ENCODE peak calls at places on chromosomes 12 and 14, in four cellular contexts. Q, E, F and A are unnamed samples.

GRCh38 chr12:96219700-96220206 is 25.6 kb downstream of the ELK3 start:
- DNase-seq in Q (no peak), E (peak), F (no peak), A (no peak)

GRCh38 chr12:112916270-112916669 is 9.5 kb downstream of the OAS1 start:
- DNase-seq in Q (no peak), E (no peak), F (no peak), A (no peak)

GRCh38 chr12:89417246-89417977 is 65.1 kb upstream of the DUSP6 start:
- DNase-seq in Q (no peak), E (no peak), F (no peak), A (no peak)

GRCh38 chr12:52789637-52790426 is 6.1 kb downstream of the KRT3 start:
- DNase-seq in Q (no peak), E (no peak), F (no peak), A (peak)

GRCh38 chr12:101697197-101697929 is at the start of gene CHPT1:
- DNase-seq in Q (no peak), E (peak), F (peak), A (peak)

GRCh38 chr12:106446429-106447092 is 89.0 kb downstream of the POLR3B start:
- DNase-seq in Q (no peak), E (no peak), F (no peak), A (no peak)

GRCh38 chr14:55585854-55586253 is 5.8 kb downstream of the KTN1 start:
- DNase-seq in Q (no peak), E (no peak), F (no peak), A (no peak)

GRCh38 chr12:132730353-132730752 is 19.7 kb downstream of the PGAM5 start:
- DNase-seq in Q (no peak), E (no peak), F (no peak), A (no peak)

GRCh38 chr12:131264625-131265024 is 310.9 kb downstream of the ADGRD1 start:
- DNase-seq in Q (no peak), E (no peak), F (no peak), A (no peak)

GRCh38 chr12:84637926-84638325 is 274.7 kb downstream of the SLC6A15 start:
- DNase-seq in Q (no peak), E (no peak), F (no peak), A (no peak)

GRCh38 chr12:96350982-96351381 is 49.3 kb downstream of the CDK17 start:
- DNase-seq in Q (no peak), E (no peak), F (no peak), A (no peak)

GRCh38 chr12:34400423-34400881 is 378.2 kb downstream of the ALG10 start:
- DNase-seq in Q (no peak), E (no peak), F (peak), A (peak)

GRCh38 chr12:99386907-99387306 is 260.6 kb upstream of the GARIN6 start:
- DNase-seq in Q (no peak), E (peak), F (no peak), A (no peak)

GRCh38 chr14:77197988-77198387 is 16.4 kb downstream of the TMEM63C start:
- DNase-seq in Q (no peak), E (no peak), F (no peak), A (no peak)

GRCh38 chr14:101363261-101363555 is 198.1 kb upstream of the DIO3 start:
- DNase-seq in Q (no peak), E (no peak), F (no peak), A (no peak)

GRCh38 chr12:49843871-49844437 is 1.0 kb upstream of the BCDIN3D start:
- DNase-seq in Q (no peak), E (no peak), F (no peak), A (no peak)

GRCh38 chr12:27220988-27221345 is 23.1 kb upstream of the STK38L start:
- DNase-seq in Q (no peak), E (no peak), F (no peak), A (no peak)

GRCh38 chr12:62957233-62957953 is 22.4 kb upstream of the PPM1H start:
- DNase-seq in Q (no peak), E (peak), F (no peak), A (no peak)

GRCh38 chr12:17216156-17216555 is 610.2 kb upstream of the LMO3 start:
- DNase-seq in Q (no peak), E (no peak), F (no peak), A (no peak)

GRCh38 chr14:55103005-55103640 is 25.9 kb upstream of the LGALS3 start:
- DNase-seq in Q (peak), E (peak), F (peak), A (peak)

DNA sequence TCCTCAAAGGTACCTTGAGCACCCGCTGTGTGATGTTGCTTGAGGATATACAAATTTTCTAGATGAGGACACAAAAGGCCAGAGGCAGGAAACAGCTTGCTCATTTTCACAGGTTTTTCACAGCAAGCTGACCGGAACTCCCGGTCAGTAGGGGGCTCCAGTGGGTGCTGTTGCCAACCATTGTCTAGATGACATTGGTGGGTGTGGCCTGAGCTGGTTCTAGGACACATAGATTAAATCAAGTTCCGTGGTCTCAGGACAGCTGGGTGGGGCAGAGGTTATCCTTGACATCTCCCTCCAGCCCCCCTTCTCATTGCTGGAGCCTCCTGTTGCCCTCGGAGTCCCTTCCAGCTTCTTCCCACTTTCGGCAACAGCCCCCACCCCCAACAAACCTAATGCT is 153.6 kb upstream of the FKBP4 start:
- DNase-seq in Q (no peak), E (no peak), F (peak), A (peak)
- TF ChIP-seq CHD2 in Q (no peak), E (no peak), F (no peak), A (no peak)

GRCh38 chr14:23612802-23613201 is 23.4 kb upstream of the DHRS2 start:
- DNase-seq in Q (no peak), E (no peak), F (no peak), A (no peak)

GRCh38 chr14:23610090-23610814 is 25.9 kb upstream of the DHRS2 start:
- DNase-seq in Q (no peak), E (peak), F (no peak), A (no peak)

GRCh38 chr14:23612354-23612732 is 23.8 kb upstream of the DHRS2 start:
- DNase-seq in Q (no peak), E (no peak), F (no peak), A (no peak)

GRCh38 chr14:23609001-23609400 is 27.2 kb upstream of the DHRS2 start:
- DNase-seq in Q (no peak), E (no peak), F (no peak), A (no peak)

DNA sequence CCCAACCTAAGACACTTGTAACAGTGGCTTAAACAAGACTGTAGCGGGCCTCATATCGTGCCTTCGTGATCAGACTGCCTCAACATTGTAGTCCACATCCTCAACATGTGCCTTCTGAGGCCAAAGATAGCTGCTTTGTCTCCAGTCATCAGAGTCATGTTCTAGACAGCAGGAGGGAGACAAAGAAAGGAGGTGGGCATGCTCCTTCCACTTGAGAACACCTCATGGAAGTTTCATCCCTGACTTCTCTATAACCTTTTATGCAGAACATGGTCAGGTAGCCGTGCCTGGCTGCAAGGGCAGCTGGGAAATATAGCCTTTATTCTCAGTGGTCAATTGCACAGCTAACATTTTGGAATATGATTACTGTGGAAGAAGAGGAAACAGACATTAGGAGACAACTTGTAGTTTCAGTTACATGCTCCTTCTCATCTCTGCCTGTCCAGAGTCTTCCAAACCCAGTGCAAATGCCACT is 25.3 kb upstream of the DHRS2 start:
- DNase-seq in Q (no peak), E (no peak), F (no peak), A (no peak)
- TF ChIP-seq ZNF274 in Q (no peak), E (peak), F (no peak), A (no peak)

GRCh38 chr12:13981296-13981962 is at the start of gene GRIN2B:
- DNase-seq in Q (no peak), E (no peak), F (peak), A (no peak)
- TF ChIP-seq CHD2 in Q (no peak), E (no peak), F (no peak), A (no peak)

DNA sequence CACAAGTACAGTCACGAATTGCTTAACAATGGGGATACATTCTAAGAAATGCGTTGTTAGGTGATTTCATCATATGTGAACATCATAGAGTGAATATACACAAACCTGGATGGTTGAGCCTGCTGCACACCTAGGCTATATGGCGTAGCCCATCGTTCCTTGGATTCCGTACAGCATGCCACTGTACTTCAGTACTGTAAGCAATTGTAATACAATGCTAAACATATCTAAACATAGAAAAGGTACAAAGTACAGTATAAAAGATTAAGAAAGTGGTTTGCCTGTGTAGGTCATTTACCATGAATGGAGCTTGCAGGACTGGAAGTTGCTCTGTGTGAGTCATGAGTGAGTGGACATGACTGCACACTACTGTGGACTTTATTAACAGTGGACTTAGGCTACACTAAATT is 286.2 kb downstream of the CACNA1C start:
- DNase-seq in Q (no peak), E (no peak), F (no peak), A (no peak)
- TF ChIP-seq ZNF274 in Q (no peak), E (no peak), F (no peak), A (no peak)

DNA sequence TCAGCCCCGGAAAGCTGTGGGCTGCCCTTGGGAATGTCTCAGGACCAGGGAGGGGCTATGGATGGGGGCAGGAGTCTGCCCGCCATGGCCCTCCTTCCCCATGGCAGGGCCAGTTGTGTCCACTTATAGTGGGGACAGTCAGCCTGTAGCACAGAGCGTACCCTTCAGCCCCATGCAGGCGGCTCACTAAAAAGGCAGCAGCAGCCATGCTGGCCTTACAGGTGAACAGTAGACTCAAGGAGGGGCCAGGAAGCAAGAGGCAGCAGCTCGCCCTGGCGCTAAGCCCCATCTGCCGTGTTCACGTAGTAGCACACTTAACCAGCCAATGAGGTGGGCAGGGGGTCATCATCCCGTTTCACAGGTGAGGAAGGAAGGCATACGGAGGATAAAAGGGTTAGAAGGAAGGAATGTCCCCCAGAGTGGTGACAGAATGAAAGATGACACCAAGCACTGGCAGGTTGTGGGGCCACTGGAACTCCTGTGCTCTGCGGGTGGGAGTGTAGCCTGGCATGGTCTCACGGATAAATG is 52.7 kb downstream of the FAM222A start:
- DNase-seq in Q (no peak), E (no peak), F (peak), A (no peak)
- TF ChIP-seq CHD2 in Q (no peak), E (no peak), F (no peak), A (no peak)

DNA sequence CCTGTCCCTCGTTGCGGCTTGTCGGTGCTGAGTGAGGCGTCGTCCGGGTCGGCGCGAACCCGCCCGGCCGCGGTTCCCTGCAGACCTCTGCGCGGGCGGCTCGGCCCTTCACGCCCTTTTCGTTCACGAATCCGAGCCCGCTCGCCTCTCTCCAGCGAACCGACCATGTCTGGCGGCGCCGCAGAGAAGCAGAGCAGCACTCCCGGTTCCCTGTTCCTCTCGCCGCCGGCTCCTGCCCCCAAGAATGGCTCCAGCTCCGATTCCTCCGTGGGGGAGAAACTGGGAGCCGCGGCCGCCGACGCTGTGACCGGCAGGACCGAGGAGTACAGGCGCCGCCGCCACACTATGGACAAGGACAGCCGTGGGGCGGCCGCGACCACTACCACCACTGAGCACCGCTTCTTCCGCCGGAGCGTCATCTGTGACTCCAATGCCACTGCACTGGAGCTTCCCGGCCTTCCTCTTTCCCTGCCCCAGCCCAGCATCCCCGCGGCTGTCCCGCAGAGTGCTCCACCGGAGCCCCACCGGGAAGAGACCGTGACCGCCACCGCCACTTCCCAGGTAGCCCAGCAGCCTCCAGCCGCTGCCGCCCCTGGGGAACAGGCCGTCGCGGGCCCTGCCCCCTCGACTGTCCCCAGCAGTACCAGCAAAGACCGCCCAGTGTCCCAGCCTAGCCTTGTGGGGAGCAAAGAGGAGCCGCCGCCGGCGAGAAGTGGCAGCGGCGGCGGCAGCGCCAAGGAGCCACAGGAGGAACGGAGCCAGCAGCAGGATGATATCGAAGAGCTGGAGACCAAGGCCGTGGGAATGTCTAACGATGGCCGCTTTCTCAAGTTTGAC is 1.2 kb downstream of the WNK1 start:
- DNase-seq in Q (no peak), E (no peak), F (peak), A (peak)
- TF ChIP-seq ZNF274 in Q (no peak), E (no peak), F (no peak), A (no peak)